ENCODE peak calls at places on chromosomes 11 and 22, in nine cellular contexts. B is suprapubic skin, Q is right lobe of liver, X is heart left ventricle, K is body of pancreas, C is ovary, G is thyroid gland, M is HCT116, Y is stomach. Z is an unnamed sample. For H3K27me3, the result is how much of the 10 kb centered on the place peaks cover.

GRCh38 chr22:21961886-21962654 is 9.4 kb upstream of the PPM1F start:
- DNase-seq in B (peak), Q (no peak), X (no peak), K (peak), C (no peak), G (no peak), M (no peak), Y (peak), Z (no peak)

GRCh38 chr11:78099671-78100070 is 20.0 kb upstream of the NDUFC2 start:
- DNase-seq in B (no peak), Q (no peak), X (no peak), K (no peak), C (no peak), G (peak), M (no peak), Y (no peak), Z (no peak)

GRCh38 chr11:105092255-105093239 is 47.0 kb downstream of the CARD18 start:
- DNase-seq in B (no peak), Q (no peak), X (no peak), K (no peak), C (no peak), G (no peak), M (no peak), Y (no peak), Z (no peak)

GRCh38 chr22:47110817-47111443 is 348.5 kb downstream of the TBC1D22A start:
- DNase-seq in B (peak), Q (no peak), X (no peak), K (no peak), C (peak), G (no peak), M (no peak), Y (no peak), Z (no peak)

GRCh38 chr11:5204787-5205186 is 4.3 kb upstream of the OR51V1 start:
- DNase-seq in B (no peak), Q (no peak), X (no peak), K (no peak), C (no peak), G (no peak), M (peak), Y (no peak), Z (no peak)

GRCh38 chr11:20278727-20279126 is 84.8 kb upstream of the HTATIP2 start:
- DNase-seq in B (no peak), Q (no peak), X (no peak), K (no peak), C (no peak), G (no peak), M (no peak), Y (no peak), Z (no peak)

GRCh38 chr22:47517062-47517461 is 754.6 kb downstream of the TBC1D22A start:
- DNase-seq in B (no peak), Q (no peak), X (no peak), K (no peak), C (no peak), G (no peak), M (no peak), Y (no peak), Z (no peak)

GRCh38 chr22:28986366-28986765 is 75.3 kb downstream of the C22orf31 start:
- DNase-seq in B (no peak), Q (no peak), X (no peak), K (no peak), C (no peak), G (no peak), M (no peak), Y (no peak), Z (no peak)

GRCh38 chr22:35930933-35931332 is 97.7 kb downstream of the RBFOX2 start:
- DNase-seq in B (no peak), Q (no peak), X (no peak), K (peak), C (no peak), G (no peak), M (peak), Y (no peak), Z (no peak)

GRCh38 chr22:45972091-45972867 is 4.7 kb downstream of the WNT7B start:
- DNase-seq in B (no peak), Q (no peak), X (no peak), K (no peak), C (no peak), G (no peak), M (no peak), Y (no peak), Z (no peak)
- H3K27me3 ChIP-seq in B (half or more), Q (under half), X (half or more), K (under half), C (under half), G (under half), M (under half), Y (under half), Z (half or more)

GRCh38 chr11:103071008-103071407 is 21.0 kb downstream of the DCUN1D5 start:
- DNase-seq in B (no peak), Q (no peak), X (no peak), K (no peak), C (no peak), G (no peak), M (no peak), Y (no peak), Z (no peak)
- TF ChIP-seq POLR2A in B (no peak), Q (no peak), X (no peak), K (no peak), C (no peak), G (no peak), M (no peak), Y (no peak), Z (no peak)

GRCh38 chr11:22342599-22343138 is 4.5 kb downstream of the SLC17A6 start:
- DNase-seq in B (no peak), Q (no peak), X (no peak), K (no peak), C (no peak), G (no peak), M (no peak), Y (no peak), Z (no peak)
- H3K27me3 ChIP-seq in B (half or more), Q (under half), X (half or more), K (under half), C (under half), G (under half), M (under half), Y (under half), Z (half or more)

GRCh38 chr22:30919973-30920372 is 48.6 kb downstream of the MORC2 start:
- DNase-seq in B (no peak), Q (no peak), X (no peak), K (no peak), C (no peak), G (no peak), M (no peak), Y (no peak), Z (no peak)

GRCh38 chr22:30921108-30921507 is 47.5 kb downstream of the MORC2 start:
- DNase-seq in B (no peak), Q (no peak), X (no peak), K (no peak), C (no peak), G (no peak), M (no peak), Y (no peak), Z (no peak)

GRCh38 chr22:30920407-30920806 is 48.2 kb downstream of the MORC2 start:
- DNase-seq in B (peak), Q (peak), X (peak), K (peak), C (peak), G (peak), M (peak), Y (peak), Z (peak)

GRCh38 chr22:30923168-30923900 is 45.2 kb downstream of the MORC2 start:
- DNase-seq in B (no peak), Q (no peak), X (no peak), K (no peak), C (no peak), G (no peak), M (no peak), Y (no peak), Z (no peak)

GRCh38 chr22:30922151-30922611 is 46.4 kb downstream of the MORC2 start:
- DNase-seq in B (no peak), Q (peak), X (peak), K (peak), C (peak), G (peak), M (no peak), Y (peak), Z (peak)
- TF ChIP-seq POLR2A in B (no peak), Q (no peak), X (no peak), K (peak), C (no peak), G (no peak), M (no peak), Y (no peak), Z (peak)

GRCh38 chr11:69635804-69636511 is 5.0 kb upstream of the CCND1 start:
- DNase-seq in B (no peak), Q (no peak), X (no peak), K (no peak), C (no peak), G (no peak), M (no peak), Y (no peak), Z (no peak)
- H3K27me3 ChIP-seq in B (under half), Q (under half), X (under half), K (under half), C (under half), G (under half), M (under half), Y (under half), Z (half or more)

GRCh38 chr11:117217141-117217609 is 14.7 kb downstream of the PCSK7 start:
- DNase-seq in B (peak), Q (peak), X (no peak), K (no peak), C (no peak), G (no peak), M (no peak), Y (no peak), Z (no peak)
- TF ChIP-seq POLR2A in B (no peak), Q (no peak), X (no peak), K (no peak), C (no peak), G (no peak), M (no peak), Y (no peak), Z (no peak)

DNA sequence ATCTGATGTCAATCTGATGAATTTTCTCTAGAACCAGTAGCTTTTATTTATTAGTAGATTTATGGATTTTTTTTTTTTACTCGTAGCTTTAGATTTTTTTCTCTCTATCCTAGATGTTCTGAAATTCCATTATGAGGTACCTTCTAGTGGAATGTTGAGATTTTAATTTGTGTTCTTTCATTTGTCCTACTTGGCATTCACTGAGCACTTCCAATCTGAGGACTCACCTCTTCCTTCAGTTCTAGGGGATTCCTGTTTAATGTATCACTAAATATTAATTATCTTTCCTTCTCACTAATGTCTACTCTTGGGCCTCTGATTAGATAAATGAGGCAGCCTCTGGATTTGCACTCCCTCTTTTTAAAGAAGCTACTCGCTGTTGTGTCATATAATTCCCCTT is 40.2 kb upstream of the WNT7B start:
- DNase-seq in B (no peak), Q (no peak), X (no peak), K (no peak), C (no peak), G (no peak), M (no peak), Y (no peak), Z (no peak)
- H3K27me3 ChIP-seq in B (under half), Q (under half), X (under half), K (under half), C (under half), G (under half), M (under half), Y (under half), Z (under half)

GRCh38 chr11:117559698-117560097 is 232.0 kb downstream of the CEP164 start:
- DNase-seq in B (no peak), Q (peak), X (no peak), K (no peak), C (no peak), G (no peak), M (no peak), Y (no peak), Z (no peak)
- TF ChIP-seq POLR2A in B (no peak), Q (no peak), X (no peak), K (no peak), C (no peak), G (no peak), M (no peak), Y (no peak), Z (no peak)

GRCh38 chr11:45621541-45621940 is 43.9 kb downstream of the CHST1 start:
- DNase-seq in B (no peak), Q (no peak), X (no peak), K (no peak), C (no peak), G (no peak), M (no peak), Y (no peak), Z (no peak)

GRCh38 chr11:45620243-45620642 is 45.2 kb downstream of the CHST1 start:
- DNase-seq in B (no peak), Q (no peak), X (no peak), K (no peak), C (no peak), G (no peak), M (no peak), Y (no peak), Z (no peak)

GRCh38 chr11:45617886-45618601 is 47.4 kb downstream of the CHST1 start:
- DNase-seq in B (no peak), Q (no peak), X (no peak), K (no peak), C (no peak), G (no peak), M (no peak), Y (no peak), Z (no peak)

GRCh38 chr11:45616802-45617549 is 48.4 kb downstream of the CHST1 start:
- DNase-seq in B (no peak), Q (no peak), X (no peak), K (no peak), C (no peak), G (no peak), M (no peak), Y (no peak), Z (no peak)

GRCh38 chr11:45618897-45619296 is 46.5 kb downstream of the CHST1 start:
- DNase-seq in B (no peak), Q (no peak), X (no peak), K (no peak), C (no peak), G (no peak), M (no peak), Y (no peak), Z (no peak)
- H3K27me3 ChIP-seq in B (under half), Q (under half), X (under half), K (under half), C (under half), G (under half), M (half or more), Y (under half), Z (under half)

Z was measured in transverse colon.